ENCODE peak calls at places on chromosomes 16 and 17, in ten cellular contexts. M is central memory CD4-positive, alpha-beta T cell; K is psoas muscle; X is stimulated activated CD8-positive, alpha-beta memory T cell treated with anti-CD3 and anti-CD28 coated beads, Interleukin-7, amount 100 ng/mL, for 1 hour; B is islet precursor cell; T is caudate nucleus; N is myocyte; H is GM19239; Q is hepatic stellate cell; V is brain microvascular endothelial cell. R is an unnamed sample.

GRCh38 chr16:1613728-1614225 is 1.6 kb downstream of the CRAMP1 start:
- DNase-seq in B (no peak), K (no peak), T (no peak), H (no peak), Q (peak), N (peak), X (no peak), M (no peak), V (peak), R (no peak)

GRCh38 chr17:77735341-77736206 is 222.9 kb upstream of the TNRC6C start:
- DNase-seq in T (no peak), Q (no peak), V (no peak), N (no peak), B (peak), M (no peak), H (no peak), X (no peak), K (no peak), R (no peak)

GRCh38 chr16:73504591-73504990 is 456.7 kb upstream of the ZFHX3 start:
- DNase-seq in B (no peak), N (no peak), M (no peak), V (no peak), K (no peak), H (no peak), T (peak), Q (no peak), X (no peak), R (no peak)

GRCh38 chr17:2090804-2091534 is 36.1 kb downstream of the HIC1 start:
- DNase-seq in Q (peak), M (no peak), T (no peak), K (peak), X (no peak), B (peak), V (peak), N (peak), H (no peak), R (peak)

GRCh38 chr16:84574191-84574590 is 43.7 kb downstream of the COTL1 start:
- DNase-seq in Q (no peak), X (no peak), T (peak), N (no peak), V (no peak), K (no peak), M (no peak), H (no peak), B (no peak), R (no peak)

GRCh38 chr17:75430159-75430748 is 24.8 kb upstream of the GRB2 start:
- DNase-seq in H (no peak), B (peak), X (no peak), T (no peak), N (peak), K (no peak), M (no peak), V (peak), Q (peak), R (peak)

GRCh38 chr16:19542138-19542821 is 13.2 kb upstream of the VPS35L start:
- DNase-seq in B (no peak), Q (no peak), T (no peak), H (no peak), X (no peak), K (no peak), M (no peak), V (no peak), N (no peak), R (no peak)

GRCh38 chr16:56222482-56222997 is 31.3 kb downstream of the GNAO1 start:
- DNase-seq in T (no peak), Q (no peak), V (no peak), X (no peak), H (no peak), K (no peak), N (no peak), M (no peak), B (no peak), R (no peak)

GRCh38 chr16:20773679-20774078 is 9.9 kb downstream of the ACSM3 start:
- DNase-seq in N (no peak), M (no peak), K (no peak), T (no peak), X (no peak), B (no peak), V (no peak), Q (no peak), H (no peak), R (no peak)

GRCh38 chr17:41226051-41226450 is 397 bp upstream of the KRTAP9-2 start:
- DNase-seq in T (no peak), N (no peak), X (no peak), B (no peak), H (no peak), K (no peak), V (no peak), Q (no peak), M (no peak), R (no peak)

GRCh38 chr17:17141860-17142552 is 64.1 kb downstream of the PLD6 start:
- DNase-seq in H (no peak), T (peak), X (no peak), K (peak), V (peak), B (peak), N (no peak), Q (peak), M (peak), R (peak)

GRCh38 chr16:13852827-13853226 is 67.1 kb upstream of the ERCC4 start:
- DNase-seq in M (no peak), H (no peak), N (no peak), K (no peak), Q (no peak), X (no peak), V (no peak), T (no peak), B (no peak), R (no peak)

GRCh38 chr17:19940722-19941464 is 36.7 kb downstream of the AKAP10 start:
- DNase-seq in N (peak), K (no peak), Q (no peak), X (no peak), M (no peak), H (no peak), T (no peak), B (peak), V (peak), R (no peak)

GRCh38 chr17:17437461-17437860 is 39.3 kb upstream of the MED9 start:
- DNase-seq in H (no peak), T (no peak), V (no peak), M (no peak), X (no peak), Q (no peak), N (no peak), B (peak), K (no peak), R (no peak)

GRCh38 chr17:1041746-1042145 is 44.8 kb downstream of the TIMM22 start:
- DNase-seq in H (no peak), Q (no peak), B (no peak), X (no peak), N (no peak), K (peak), V (no peak), T (no peak), M (no peak), R (no peak)

GRCh38 chr17:78330570-78331224 is 29.2 kb downstream of the SOCS3 start:
- DNase-seq in H (no peak), X (no peak), K (peak), M (no peak), V (no peak), T (no peak), B (peak), N (peak), Q (no peak), R (peak)

GRCh38 chr16:80731915-80732314 is 72.5 kb downstream of the CDYL2 start:
- DNase-seq in B (no peak), V (no peak), M (no peak), K (no peak), H (no peak), Q (no peak), T (no peak), N (no peak), X (no peak), R (no peak)

GRCh38 chr17:7977039-7977438 is 25.4 kb upstream of the GUCY2D start:
- DNase-seq in T (no peak), V (no peak), X (no peak), K (no peak), M (no peak), B (peak), N (peak), H (no peak), Q (no peak), R (no peak)

GRCh38 chr17:30477758-30478115 is 529 bp downstream of the GOSR1 start:
- DNase-seq in T (no peak), H (no peak), Q (peak), V (peak), M (peak), X (no peak), K (no peak), B (no peak), N (no peak), R (no peak)

GRCh38 chr16:67399218-67399733 is 6.0 kb upstream of the TPPP3 start:
- DNase-seq in B (peak), M (peak), N (no peak), X (no peak), K (peak), T (peak), V (no peak), H (peak), Q (peak), R (no peak)

GRCh38 chr16:17784073-17784472 is 313.3 kb upstream of the XYLT1 start:
- DNase-seq in T (no peak), H (no peak), M (no peak), B (peak), Q (no peak), V (peak), X (no peak), N (peak), K (no peak), R (no peak)

GRCh38 chr17:58172369-58173071 is 5.7 kb downstream of the OR4D2 start:
- DNase-seq in X (no peak), H (no peak), K (no peak), M (peak), B (peak), T (no peak), N (no peak), V (peak), Q (no peak), R (no peak)

GRCh38 chr16:48590476-48590875 is 19.5 kb downstream of the N4BP1 start:
- DNase-seq in N (no peak), K (no peak), M (no peak), V (no peak), H (no peak), X (no peak), B (no peak), T (no peak), Q (no peak), R (no peak)

GRCh38 chr17:79320331-79320730 is 245.7 kb downstream of the ENGASE start:
- DNase-seq in M (no peak), T (no peak), N (no peak), Q (no peak), B (no peak), H (no peak), X (no peak), V (no peak), K (no peak), R (no peak)

GRCh38 chr17:7557825-7558543 is 566 bp upstream of the TNFSF13 start:
- DNase-seq in V (no peak), B (peak), H (no peak), X (no peak), K (peak), M (no peak), Q (peak), T (peak), N (peak), R (peak)

GRCh38 chr17:59310263-59310920 is 21.1 kb upstream of the YPEL2 start:
- DNase-seq in V (no peak), B (no peak), K (no peak), M (no peak), N (no peak), T (no peak), Q (no peak), X (no peak), H (no peak), R (no peak)

GRCh38 chr16:89691231-89691985 is 4.9 kb downstream of the CDK10 start:
- DNase-seq in X (no peak), B (no peak), H (no peak), M (no peak), Q (no peak), K (no peak), V (no peak), T (no peak), N (no peak), R (no peak)

GRCh38 chr17:7014995-7015586 is 2.7 kb downstream of the RNASEK start:
- DNase-seq in T (no peak), K (no peak), H (no peak), N (peak), X (peak), M (peak), Q (peak), B (peak), V (peak), R (no peak)

GRCh38 chr17:79659376-79659775 is 48.5 kb upstream of the RBFOX3 start:
- DNase-seq in M (no peak), V (no peak), T (no peak), H (no peak), X (no peak), Q (no peak), N (no peak), K (no peak), B (peak), R (peak)

GRCh38 chr16:85190572-85190971 is 78.3 kb upstream of the CIBAR2 start:
- DNase-seq in T (no peak), K (no peak), H (no peak), M (no peak), B (no peak), N (peak), Q (no peak), X (no peak), V (no peak), R (no peak)

GRCh38 chr16:66224636-66225035 is 141.9 kb upstream of the CDH5 start:
- DNase-seq in M (no peak), V (no peak), Q (no peak), H (no peak), N (no peak), K (no peak), B (no peak), T (no peak), X (no peak), R (no peak)

GRCh38 chr16:1351582-1352362 is at the start of the genes GNPTG and TSR3:
- DNase-seq in X (peak), B (peak), V (peak), T (peak), M (peak), N (peak), Q (peak), H (peak), K (peak), R (peak)

GRCh38 chr17:35147313-35147982 is at the start of gene UNC45B:
- DNase-seq in V (no peak), X (no peak), K (peak), H (no peak), B (no peak), T (no peak), N (peak), M (no peak), Q (no peak), R (no peak)

GRCh38 chr16:3165111-3165822 is 22.7 kb upstream of the OR1F1 start:
- DNase-seq in K (no peak), H (no peak), M (no peak), B (no peak), X (no peak), N (no peak), T (no peak), Q (no peak), V (no peak), R (no peak)

R was measured in mucosa of gallbladder.